ENCODE peak calls at places on chromosomes 11 and 22, in six cellular contexts. M is AG09319; B is right atrium auricular region; O is right lobe of liver; T is IMR-90; A is activated effector memory CD4-positive, alpha-beta T cell treated with anti-CD3 and anti-CD28 coated beads, Interleukin-2, amount 50 U/mL, for 16 hours. R is an unnamed sample.

GRCh38 chr22:17013396-17014100 is 5.5 kb upstream of the GAB4 start:
- DNase-seq in M (no peak), A (no peak), T (no peak), B (no peak), O (no peak), R (no peak)

GRCh38 chr11:128759168-128759567 is 65.3 kb downstream of the FLI1 start:
- DNase-seq in O (no peak), B (no peak), T (no peak), M (no peak), A (no peak), R (no peak)

GRCh38 chr11:2940166-2940929 is 11.1 kb upstream of the PHLDA2 start:
- DNase-seq in O (peak; percentile 61), M (no peak), B (peak; percentile 62), T (no peak), A (peak; percentile 74), R (no peak)

GRCh38 chr11:83194284-83195175 is 1.0 kb downstream of the ANKRD42 start:
- DNase-seq in M (peak; percentile 34), T (peak; percentile 77), O (peak; percentile 72), A (peak; percentile 85), B (peak; percentile 87), R (peak; percentile 76)

GRCh38 chr11:2685566-2686359 is 14.0 kb downstream of the KCNQ1OT1 start:
- DNase-seq in A (peak; percentile 38), M (no peak), O (peak; percentile 37), B (no peak), T (no peak), R (no peak)

GRCh38 chr11:18731949-18732821 is 6.2 kb upstream of the IGSF22 start:
- DNase-seq in T (peak; percentile 38), O (no peak), M (no peak), A (peak; percentile 90), B (peak; percentile 72), R (peak; percentile 12)

GRCh38 chr11:46121724-46122477 is 647 bp upstream of the PHF21A start:
- DNase-seq in O (peak; percentile 82), T (peak; percentile 95), A (peak; percentile 91), B (peak; percentile 82), M (peak; percentile 87), R (peak; percentile 88)

GRCh38 chr11:61384271-61385242 is 7.8 kb upstream of the TMEM216 start:
- DNase-seq in O (no peak), M (no peak), A (peak; percentile 53), T (peak; percentile 42), B (no peak), R (no peak)

GRCh38 chr11:76765863-76766350 is 17.2 kb upstream of the TSKU start:
- DNase-seq in M (no peak), O (no peak), T (peak; percentile 35), A (peak; percentile 9), B (no peak), R (no peak)

GRCh38 chr11:72848846-72849466 is 34.7 kb downstream of the ATG16L2 start:
- DNase-seq in A (no peak), M (no peak), O (no peak), T (peak; percentile 60), B (no peak), R (no peak)

GRCh38 chr11:33835143-33835878 is 56.6 kb downstream of the LMO2 start:
- DNase-seq in O (no peak), T (peak; percentile 76), A (no peak), B (no peak), M (peak; percentile 14), R (peak; percentile 74)

GRCh38 chr11:86089659-86090058 is 20.8 kb upstream of the PICALM start:
- DNase-seq in O (no peak), T (no peak), M (no peak), A (no peak), B (no peak), R (peak; percentile 77)

GRCh38 chr11:6925636-6926207 is 504 bp upstream of the ZNF215 start:
- DNase-seq in T (peak; percentile 16), O (no peak), A (no peak), B (no peak), M (no peak), R (peak; percentile 9)

GRCh38 chr22:23246982-23247766 is 66.9 kb downstream of the BCR start:
- DNase-seq in O (no peak), A (no peak), B (no peak), T (no peak), M (no peak), R (no peak)

GRCh38 chr22:34951212-34951611 is 114.7 kb upstream of the ISX start:
- DNase-seq in O (no peak), T (no peak), B (no peak), M (no peak), A (no peak), R (no peak)

GRCh38 chr11:75668508-75669297 is at the start of gene MAP6:
- DNase-seq in T (no peak), B (no peak), M (no peak), O (no peak), A (peak; percentile 66), R (no peak)

GRCh38 chr11:47392546-47393162 is 14.3 kb upstream of the SPI1 start:
- DNase-seq in B (no peak), T (no peak), A (no peak), M (no peak), O (no peak), R (no peak)

GRCh38 chr11:124762624-124763155 is 600 bp upstream of the ESAM start:
- DNase-seq in O (no peak), T (no peak), B (no peak), M (no peak), A (no peak), R (no peak)

GRCh38 chr11:132872223-132872622 is 660.1 kb downstream of the OPCML start:
- DNase-seq in B (no peak), M (no peak), O (no peak), T (no peak), A (no peak), R (no peak)

GRCh38 chr11:41784513-41785335 is 325.3 kb upstream of the LRRC4C start:
- DNase-seq in O (no peak), M (no peak), B (no peak), T (no peak), A (no peak), R (peak; percentile 10)

GRCh38 chr22:31020334-31020733 is 51.3 kb downstream of the TUG1 start:
- DNase-seq in A (no peak), O (no peak), B (no peak), M (no peak), T (no peak), R (no peak)

GRCh38 chr22:44765571-44766285 is 13.4 kb downstream of the ARHGAP8 start:
- DNase-seq in O (no peak), T (no peak), B (no peak), M (no peak), A (no peak), R (peak; percentile 18)

GRCh38 chr11:43988040-43988793 is 45.8 kb downstream of the C11orf96 start:
- DNase-seq in A (no peak), T (peak; percentile 59), B (no peak), M (no peak), O (no peak), R (peak; percentile 66)

GRCh38 chr11:1888811-1889526 is 2.7 kb downstream of the PRR33 start:
- DNase-seq in O (no peak), M (no peak), A (peak; percentile 88), B (no peak), T (no peak), R (no peak)

GRCh38 chr11:119258983-119259382 is 52.8 kb downstream of the CBL start:
- DNase-seq in T (peak; percentile 4), O (no peak), M (no peak), B (no peak), A (no peak), R (no peak)

GRCh38 chr11:24623121-24623520 is 126.3 kb downstream of the LUZP2 start:
- DNase-seq in O (no peak), A (no peak), B (no peak), T (peak; percentile 57), M (no peak), R (peak; percentile 25)

GRCh38 chr11:33575311-33575710 is 125.3 kb downstream of the C11orf91 start:
- DNase-seq in O (no peak), B (no peak), T (no peak), A (no peak), M (no peak), R (no peak)

R was measured in astrocyte.